ENCODE peak calls at places on chromosomes 1 and 21, in five cellular contexts. J, I, S, H and X are unnamed samples.

GRCh38 chr1:93578911-93579825 is 102.5 kb downstream of the BCAR3 start:
- DNase-seq in J (peak), I (peak), S (no peak), H (no peak), X (no peak)

GRCh38 chr1:68791800-68792199 is 294.9 kb upstream of the DEPDC1 start:
- DNase-seq in J (no peak), I (no peak), S (no peak), H (no peak), X (no peak)

GRCh38 chr1:217332426-217333065 is 298.3 kb downstream of the GPATCH2 start:
- DNase-seq in J (no peak), I (no peak), S (no peak), H (no peak), X (no peak)

GRCh38 chr1:236773919-236774318 is 21.2 kb upstream of the MTR start:
- DNase-seq in J (no peak), I (no peak), S (no peak), H (no peak), X (no peak)

GRCh38 chr1:17668195-17668594 is 86.9 kb upstream of the ACTL8 start:
- DNase-seq in J (no peak), I (no peak), S (no peak), H (no peak), X (no peak)

GRCh38 chr21:44846485-44847260 is 26.8 kb downstream of the PTTG1IP start:
- DNase-seq in J (peak), I (peak), S (peak), H (peak), X (peak)

GRCh38 chr1:7948950-7949349 is 8.3 kb upstream of the TNFRSF9 start:
- DNase-seq in J (no peak), I (no peak), S (no peak), H (no peak), X (peak)

GRCh38 chr1:120179420-120180348 is 3.4 kb upstream of the SEC22B start:
- DNase-seq in J (peak), I (peak), S (no peak), H (no peak), X (no peak)

GRCh38 chr1:20375563-20375962 is 84.9 kb downstream of the VWA5B1 start:
- DNase-seq in J (no peak), I (no peak), S (no peak), H (no peak), X (no peak)

GRCh38 chr21:45989355-45990048 is 7.9 kb downstream of the COL6A1 start:
- DNase-seq in J (no peak), I (no peak), S (peak), H (peak), X (no peak)

GRCh38 chr1:82273816-82274215 is 473.1 kb downstream of the ADGRL2 start:
- DNase-seq in J (no peak), I (no peak), S (no peak), H (no peak), X (no peak)

GRCh38 chr1:30103708-30104107 is 619.7 kb downstream of the MATN1 start:
- DNase-seq in J (no peak), I (no peak), S (no peak), H (no peak), X (no peak)

GRCh38 chr1:23283660-23284602 is 60.2 kb downstream of the HNRNPR start:
- DNase-seq in J (no peak), I (no peak), S (no peak), H (no peak), X (no peak)

GRCh38 chr21:39098696-39099111 is 84.5 kb downstream of the PSMG1 start:
- DNase-seq in J (no peak), I (no peak), S (no peak), H (no peak), X (no peak)

GRCh38 chr1:96688737-96689136 is 32.8 kb upstream of the PTBP2 start:
- DNase-seq in J (no peak), I (no peak), S (no peak), H (no peak), X (no peak)

GRCh38 chr1:31396633-31397351 is 16.2 kb upstream of the SERINC2 start:
- DNase-seq in J (no peak), I (no peak), S (no peak), H (no peak), X (no peak)

GRCh38 chr1:223748773-223749733 is 36.7 kb downstream of the CAPN2 start:
- DNase-seq in J (peak), I (peak), S (peak), H (peak), X (peak)

GRCh38 chr1:113057006-113057405 is 16.0 kb upstream of the LRIG2 start:
- DNase-seq in J (no peak), I (peak), S (no peak), H (no peak), X (no peak)

GRCh38 chr1:50959303-50959912 is 659 bp downstream of the FAF1 start:
- DNase-seq in J (peak), I (peak), S (no peak), H (no peak), X (peak)

GRCh38 chr1:41498809-41499208 is 14.3 kb upstream of the EDN2 start:
- DNase-seq in J (peak), I (peak), S (no peak), H (no peak), X (no peak)

GRCh38 chr21:27202301-27202700 is 235.4 kb upstream of the ADAMTS5 start:
- DNase-seq in J (no peak), I (no peak), S (no peak), H (no peak), X (no peak)

GRCh38 chr1:239717097-239718051 is 331.0 kb downstream of the CHRM3 start:
- DNase-seq in J (no peak), I (peak), S (no peak), H (no peak), X (no peak)

GRCh38 chr1:150621497-150622113 is 7.8 kb downstream of the ENSA start:
- DNase-seq in J (peak), I (peak), S (peak), H (no peak), X (peak)

GRCh38 chr1:54774820-54775498 is 10.6 kb upstream of the PARS2 start:
- DNase-seq in J (no peak), I (peak), S (no peak), H (no peak), X (peak)

GRCh38 chr1:240691521-240692338 is 79.8 kb upstream of the GREM2 start:
- DNase-seq in J (peak), I (peak), S (no peak), H (no peak), X (peak)

GRCh38 chr1:156045070-156045469 is 8.5 kb downstream of the UBQLN4 start:
- DNase-seq in J (no peak), I (no peak), S (no peak), H (no peak), X (no peak)

GRCh38 chr1:5129746-5130355 is 475.4 kb downstream of the AJAP1 start:
- DNase-seq in J (no peak), I (no peak), S (no peak), H (no peak), X (no peak)

GRCh38 chr21:34926784-34927548 is 122.1 kb downstream of the RUNX1 start:
- DNase-seq in J (peak), I (peak), S (no peak), H (no peak), X (no peak)

GRCh38 chr21:46005081-46005480 is 23.5 kb downstream of the COL6A1 start:
- DNase-seq in J (peak), I (no peak), S (no peak), H (no peak), X (no peak)

DNA sequence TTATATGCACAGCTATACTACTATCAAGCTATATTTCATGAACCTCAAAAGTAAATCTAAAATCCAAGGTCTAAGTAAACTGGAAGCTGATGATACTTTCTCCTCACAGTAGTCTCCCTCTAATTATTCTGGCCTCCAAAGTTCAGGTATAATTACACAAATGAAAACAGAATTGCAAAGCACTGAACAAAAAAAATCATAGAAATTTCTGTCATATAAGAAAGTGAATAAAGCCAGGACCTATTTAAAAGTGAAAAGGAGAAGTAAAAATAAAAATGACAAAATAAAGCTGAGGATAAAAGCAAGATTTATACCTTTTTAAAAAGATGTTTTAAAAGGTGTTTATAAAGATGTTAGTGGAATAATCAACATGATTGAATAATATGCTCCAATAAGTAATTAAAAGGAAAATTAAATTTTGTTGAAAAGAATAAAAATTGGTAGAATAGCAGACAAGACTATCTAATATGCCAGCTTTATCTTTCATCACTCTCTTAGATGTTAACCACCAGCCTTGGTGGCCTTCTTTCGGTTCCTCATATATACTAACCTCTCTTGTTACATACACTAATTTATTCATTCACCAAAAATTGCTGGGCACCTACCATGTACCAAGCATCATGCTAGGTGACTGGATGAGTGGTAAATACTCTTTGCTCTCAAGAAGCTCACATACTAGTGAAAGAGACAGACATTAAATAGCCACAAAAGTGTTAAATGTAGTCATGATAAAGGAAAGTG is 25.1 kb downstream of the SHCBP1L start:
- DNase-seq in J (no peak), I (no peak), S (no peak), H (no peak), X (peak)
- H3K4me3 ChIP-seq in J (no peak), I (no peak), S (no peak), H (no peak), X (no peak)

DNA sequence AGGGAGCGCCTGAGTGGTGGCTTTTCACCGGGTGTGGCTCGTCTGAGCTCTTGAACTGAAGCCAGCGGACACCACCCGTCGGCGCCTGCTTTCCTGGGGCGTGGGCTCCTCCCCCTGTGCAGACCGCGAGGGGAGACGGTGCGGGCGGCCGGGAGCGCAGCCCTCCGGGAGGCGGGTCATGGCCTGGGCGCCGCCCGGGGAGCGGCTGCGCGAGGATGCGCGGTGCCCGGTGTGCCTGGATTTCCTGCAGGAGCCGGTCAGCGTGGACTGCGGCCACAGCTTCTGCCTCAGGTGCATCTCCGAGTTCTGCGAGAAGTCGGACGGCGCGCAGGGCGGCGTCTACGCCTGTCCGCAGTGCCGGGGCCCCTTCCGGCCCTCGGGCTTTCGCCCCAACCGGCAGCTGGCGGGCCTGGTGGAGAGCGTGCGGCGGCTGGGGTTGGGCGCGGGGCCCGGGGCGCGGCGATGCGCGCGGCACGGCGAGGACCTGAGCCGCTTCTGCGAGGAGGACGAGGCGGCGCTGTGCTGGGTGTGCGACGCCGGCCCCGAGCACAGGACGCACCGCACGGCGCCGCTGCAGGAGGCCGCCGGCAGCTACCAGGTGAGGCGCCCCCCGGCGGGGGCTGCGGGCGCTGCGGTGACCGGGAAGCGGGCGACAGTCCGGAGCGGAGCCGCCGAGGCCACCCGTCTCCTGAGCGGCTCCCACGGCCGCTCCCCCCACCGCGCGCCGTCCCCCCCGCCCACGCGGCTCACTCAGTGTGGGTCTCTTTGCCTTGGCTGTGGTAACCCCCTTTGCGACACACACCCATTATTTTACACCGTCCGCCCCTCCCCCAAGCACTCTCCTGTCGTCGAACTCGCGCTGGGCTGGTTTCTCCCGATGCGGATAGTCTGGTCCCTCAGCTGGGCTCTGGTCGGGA is at the start of gene TRIM58:
- DNase-seq in J (peak), I (peak), S (no peak), H (peak), X (no peak)
- TF ChIP-seq CTCF in J (no peak), I (peak), S (peak), H (peak), X (no peak)

DNA sequence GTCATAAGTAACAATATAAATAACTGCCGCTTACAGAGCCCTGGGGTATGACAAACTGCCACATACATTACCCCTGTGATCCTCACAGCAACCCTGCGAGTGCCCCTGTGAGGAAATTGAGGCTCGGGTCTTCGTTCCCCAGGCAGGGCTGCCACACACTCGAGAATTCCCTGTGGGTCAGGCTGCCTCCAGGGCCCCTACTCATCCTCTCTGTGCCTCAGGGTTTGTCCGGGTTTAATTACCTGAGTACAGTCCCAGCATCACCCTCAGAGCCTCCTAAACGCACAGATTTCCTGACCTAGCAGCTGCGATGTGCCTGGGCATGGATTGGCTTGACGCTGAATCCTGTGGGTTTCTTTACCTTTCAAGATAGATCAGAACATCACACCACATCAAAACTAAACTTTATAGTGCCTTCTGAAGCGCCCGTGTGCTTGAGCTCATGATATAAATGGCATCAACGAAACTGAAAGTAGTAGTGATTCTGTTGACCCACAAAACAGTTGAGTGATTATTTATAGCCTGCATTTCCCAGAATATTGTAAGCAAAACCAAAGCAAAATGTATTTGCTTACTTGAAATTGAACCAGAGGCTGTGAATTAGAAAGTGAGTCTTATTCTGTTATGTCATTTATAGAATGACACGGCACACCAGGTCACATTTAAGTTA is 14.0 kb downstream of the SLC37A1 start:
- DNase-seq in J (no peak), I (no peak), S (no peak), H (no peak), X (peak)
- H3K4me3 ChIP-seq in J (no peak), I (no peak), S (no peak), H (no peak), X (peak)

GRCh38 chr1:245687636-245688535 is 533.1 kb downstream of the KIF26B start:
- DNase-seq in J (no peak), I (no peak), S (no peak), H (peak), X (no peak)
- TF ChIP-seq CTCF in J (no peak), I (no peak), S (no peak), H (no peak), X (no peak)

DNA sequence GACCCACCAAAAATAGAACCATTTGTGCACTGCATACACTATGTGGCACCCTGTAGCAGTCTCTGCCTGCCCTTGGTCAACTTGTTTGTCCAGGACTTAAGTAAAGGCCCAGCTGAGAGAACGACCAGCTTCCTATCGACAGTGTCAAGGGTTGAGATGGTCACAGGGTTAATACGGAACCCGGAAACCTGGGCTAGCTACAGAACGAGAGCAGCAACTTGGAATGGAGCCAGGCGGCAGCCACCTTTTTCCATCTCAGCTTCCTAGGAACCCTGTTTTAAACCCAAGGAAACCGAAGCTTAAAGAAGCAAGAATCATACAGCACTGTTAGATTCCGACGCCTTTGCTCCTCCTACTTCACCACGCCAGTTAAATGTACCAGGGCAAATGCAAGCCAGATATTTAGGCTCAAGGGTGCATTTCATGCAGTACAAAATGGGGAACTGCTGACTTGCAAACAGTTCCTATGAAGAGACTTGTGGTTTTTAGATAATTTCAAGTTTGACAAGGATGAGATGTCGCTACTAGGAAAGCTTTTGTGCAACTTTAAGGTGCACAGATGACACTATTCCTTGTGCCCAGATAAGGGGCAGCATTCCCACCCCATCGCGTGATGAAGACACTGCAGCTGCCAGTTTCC is 35.5 kb downstream of the SLC66A1 start:
- DNase-seq in J (no peak), I (peak), S (no peak), H (no peak), X (no peak)
- H3K4me3 ChIP-seq in J (no peak), I (no peak), S (no peak), H (no peak), X (no peak)

GRCh38 chr21:17803536-17803935 is 15.6 kb downstream of the C21orf91 start:
- DNase-seq in J (no peak), I (no peak), S (no peak), H (no peak), X (no peak)
- TF ChIP-seq CTCF in J (no peak), I (no peak), S (no peak), H (no peak), X (no peak)

GRCh38 chr1:77927414-77927813 is 39.0 kb downstream of the NEXN start:
- DNase-seq in J (no peak), I (no peak), S (no peak), H (no peak), X (peak)

GRCh38 chr1:77925966-77926365 is 37.5 kb downstream of the NEXN start:
- DNase-seq in J (no peak), I (no peak), S (no peak), H (no peak), X (no peak)

GRCh38 chr1:77925536-77925935 is 37.1 kb downstream of the NEXN start:
- DNase-seq in J (no peak), I (no peak), S (no peak), H (no peak), X (no peak)

GRCh38 chr1:77929806-77930205 is 41.4 kb downstream of the NEXN start:
- DNase-seq in J (no peak), I (no peak), S (no peak), H (no peak), X (no peak)

DNA sequence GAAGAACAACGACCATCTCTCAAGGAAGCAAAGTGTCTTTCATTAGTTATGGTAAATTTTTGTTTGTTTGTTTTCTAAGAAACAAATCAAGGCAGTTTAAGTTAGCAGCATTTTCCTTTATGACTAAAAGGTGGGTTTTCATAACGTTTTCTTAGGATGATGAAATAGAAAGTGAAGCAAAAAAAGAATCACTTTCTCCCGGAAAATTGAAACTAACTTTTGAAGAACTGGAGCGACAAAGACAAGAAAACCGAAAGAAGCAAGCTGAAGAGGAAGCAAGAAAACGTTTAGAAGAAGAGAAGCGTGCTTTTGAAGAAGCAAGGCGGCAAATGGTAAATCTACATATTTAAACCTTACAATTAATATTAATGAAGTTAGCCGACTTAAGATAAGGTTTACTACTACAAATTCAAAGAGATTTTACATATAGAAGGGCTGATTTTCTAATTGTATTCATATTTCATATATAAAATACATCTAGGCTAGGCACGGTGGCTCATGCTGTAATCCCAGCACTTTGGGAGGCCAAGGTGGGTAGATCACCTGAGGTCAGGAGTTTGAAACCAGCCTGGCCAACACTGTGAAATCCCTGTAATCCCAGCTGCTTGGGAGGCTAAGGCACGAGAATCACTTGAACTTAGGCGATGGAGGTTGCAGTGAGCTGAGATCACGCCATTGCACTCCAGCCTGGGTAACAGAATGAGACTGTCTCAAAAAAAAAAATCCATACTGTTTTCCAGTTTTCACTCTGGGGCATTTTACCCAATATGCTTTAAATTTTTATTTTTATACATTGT is 38.3 kb downstream of the NEXN start:
- DNase-seq in J (no peak), I (no peak), S (no peak), H (no peak), X (peak)
- H3K4me3 ChIP-seq in J (peak), I (no peak), S (no peak), H (peak), X (peak)

DNA sequence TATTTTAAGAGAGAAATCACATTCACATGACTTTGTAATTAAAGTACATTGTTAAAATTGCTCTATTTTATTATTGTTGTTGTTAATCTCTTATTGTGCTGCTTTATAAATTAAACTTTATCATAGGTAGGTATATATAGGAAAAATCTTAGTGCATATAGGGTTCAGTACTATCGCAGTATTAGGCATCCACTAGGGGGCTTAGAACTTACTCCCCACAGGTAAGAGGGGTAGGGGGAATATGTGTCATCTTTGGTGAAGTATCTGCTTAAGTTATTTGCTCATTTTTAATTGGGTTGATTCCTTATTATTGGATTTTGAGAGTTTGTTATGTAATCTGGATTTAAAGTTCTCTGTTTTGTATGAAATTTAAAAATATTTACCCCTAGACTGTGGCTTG is 385.2 kb downstream of the DUSP10 start:
- DNase-seq in J (no peak), I (no peak), S (no peak), H (no peak), X (peak)
- TF ChIP-seq CTCF in J (no peak), I (no peak), S (no peak), H (no peak), X (peak)